ENCODE peak calls at places on chromosomes 6 and 20, in seven cellular contexts. P, X, C, U, S, W and I are unnamed samples.

GRCh38 chr20:19995220-19995863 is 21.8 kb upstream of the NAA20 start:
- DNase-seq in S (peak; percentile 82), X (no peak), P (no peak), W (no peak), U (no peak), C (peak; percentile 76), I (no peak)

GRCh38 chr6:63441266-63441956 is 121.6 kb upstream of the LGSN start:
- DNase-seq in S (peak; percentile 12), X (no peak), W (no peak), C (no peak), P (no peak), U (no peak), I (no peak)

GRCh38 chr6:154463573-154464419 is 46.7 kb downstream of the CNKSR3 start:
- DNase-seq in X (no peak), U (no peak), P (no peak), S (no peak), W (no peak), C (no peak), I (no peak)

GRCh38 chr6:157034433-157035230 is 257.5 kb downstream of the ARID1B start:
- DNase-seq in X (no peak), S (peak; percentile 53), W (no peak), U (no peak), C (peak; percentile 76), P (no peak), I (no peak)

GRCh38 chr6:111602481-111603404 is 2.9 kb downstream of the TRAF3IP2 start:
- DNase-seq in C (peak; percentile 61), W (peak; percentile 68), P (no peak), X (peak; percentile 24), S (peak; percentile 53), U (peak; percentile 71), I (no peak)

GRCh38 chr6:90204327-90204726 is 92.3 kb downstream of the BACH2 start:
- DNase-seq in C (no peak), S (no peak), P (no peak), W (no peak), X (no peak), U (no peak), I (no peak)

GRCh38 chr6:159977242-159978214 is 8.6 kb downstream of the IGF2R start:
- DNase-seq in U (peak; percentile 55), P (no peak), S (peak; percentile 90), C (peak; percentile 84), W (peak; percentile 67), X (peak; percentile 66), I (no peak)

GRCh38 chr6:52391599-52391998 is 28.5 kb upstream of the EFHC1 start:
- DNase-seq in S (no peak), C (no peak), X (no peak), W (no peak), U (no peak), P (no peak), I (no peak)

GRCh38 chr6:170178561-170179477 is 112.1 kb downstream of the DLL1 start:
- DNase-seq in P (peak; percentile 59), S (no peak), C (peak; percentile 93), W (peak; percentile 64), X (peak; percentile 96), U (peak; percentile 49), I (no peak)

GRCh38 chr6:50030777-50031562 is 9.2 kb upstream of the DEFB110 start:
- DNase-seq in W (no peak), X (no peak), S (peak; percentile 24), C (no peak), U (no peak), P (no peak), I (peak; percentile 82)

GRCh38 chr20:37095108-37095608 is 639 bp downstream of the RBL1 start:
- DNase-seq in U (no peak), W (no peak), S (no peak), X (no peak), C (no peak), P (no peak), I (peak; percentile 27)

GRCh38 chr6:111691345-111692225 is 85.9 kb upstream of the TRAF3IP2 start:
- DNase-seq in P (no peak), C (peak; percentile 49), X (no peak), W (no peak), S (peak; percentile 88), U (no peak), I (peak; percentile 29)

GRCh38 chr20:1566701-1567100 is 9.2 kb upstream of the SIRPD start:
- DNase-seq in X (no peak), U (no peak), P (no peak), S (peak; percentile 0), W (no peak), C (no peak), I (no peak)

GRCh38 chr6:44000164-44000842 is 126.9 kb downstream of the MRPL14 start:
- DNase-seq in C (no peak), X (peak; percentile 43), P (peak; percentile 87), U (no peak), W (no peak), S (no peak), I (no peak)

GRCh38 chr6:119647309-119647708 is 297.7 kb upstream of the MAN1A1 start:
- DNase-seq in S (no peak), C (peak; percentile 40), X (no peak), P (no peak), W (no peak), U (no peak), I (no peak)

GRCh38 chr6:48889429-48889828 is 573.6 kb downstream of the MMUT start:
- DNase-seq in U (no peak), S (no peak), X (no peak), P (no peak), W (no peak), C (no peak), I (no peak)

GRCh38 chr6:13760307-13760706 is 48.7 kb upstream of the RANBP9 start:
- DNase-seq in C (no peak), P (no peak), U (no peak), W (no peak), S (no peak), X (no peak), I (no peak)

GRCh38 chr20:7841291-7841966 is 98.8 kb downstream of the HAO1 start:
- DNase-seq in P (no peak), X (no peak), C (peak; percentile 52), W (peak; percentile 29), U (peak; percentile 23), S (no peak), I (no peak)

GRCh38 chr6:150632785-150633465 is 33.2 kb downstream of the PLEKHG1 start:
- DNase-seq in W (no peak), P (no peak), C (no peak), U (no peak), S (no peak), X (no peak), I (no peak)

GRCh38 chr6:155024628-155025027 is 29.5 kb downstream of the TIAM2 start:
- DNase-seq in W (no peak), C (no peak), X (no peak), P (no peak), S (no peak), U (no peak), I (no peak)

GRCh38 chr6:83708970-83709747 is at the start of gene SNAP91:
- DNase-seq in U (peak; percentile 23), W (peak; percentile 15), X (peak; percentile 30), S (peak; percentile 12), P (peak; percentile 47), C (peak; percentile 22), I (peak; percentile 92)

GRCh38 chr6:132060591-132060990 is 109.4 kb upstream of the CCN2 start:
- DNase-seq in C (peak; percentile 50), S (peak; percentile 11), W (no peak), U (no peak), P (no peak), X (no peak), I (no peak)

GRCh38 chr6:148251891-148252290 is 90.7 kb upstream of the SASH1 start:
- DNase-seq in W (no peak), P (no peak), C (peak; percentile 13), U (no peak), S (no peak), X (no peak), I (no peak)

DNA sequence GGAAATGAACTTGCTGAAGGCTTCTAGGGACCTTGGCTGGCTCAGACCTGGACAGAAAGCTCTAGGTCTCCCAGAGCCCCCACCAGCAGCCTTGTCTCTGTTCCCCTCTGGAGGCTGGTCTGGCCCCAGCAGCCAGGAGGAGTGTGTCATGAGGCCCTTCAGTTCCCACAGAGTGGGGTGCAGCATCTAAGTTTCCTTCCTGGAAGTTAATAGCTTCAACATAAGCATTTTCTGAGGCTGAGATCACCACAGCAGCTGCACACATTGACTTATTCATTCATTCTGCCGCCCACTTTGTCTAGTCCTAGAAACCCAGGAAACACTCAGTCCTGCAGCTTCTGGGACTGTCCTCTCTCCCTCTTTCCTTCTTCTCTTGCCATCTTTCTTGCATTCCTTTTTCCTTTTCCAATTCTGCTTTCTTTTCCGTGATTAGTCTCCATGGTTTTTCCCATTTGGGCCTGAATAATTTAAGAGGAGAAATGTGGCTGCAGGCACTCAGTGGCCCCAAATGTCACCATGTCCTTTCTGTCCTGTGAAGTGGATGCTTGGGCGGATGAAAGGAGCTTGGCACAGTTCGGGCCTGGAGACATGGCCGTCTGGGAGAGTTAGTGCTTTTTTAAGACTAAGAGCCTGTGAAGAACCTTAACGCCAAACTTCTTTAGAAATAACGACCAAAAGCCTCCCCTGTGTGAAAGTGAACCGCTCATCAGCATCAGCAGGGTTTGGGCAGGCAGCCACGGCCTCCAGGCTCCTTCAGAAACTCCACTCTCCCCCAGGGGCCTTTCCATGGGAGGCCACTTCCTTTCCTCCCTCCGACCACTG is 31.0 kb upstream of the PCMTD2 start:
- DNase-seq in X (peak; percentile 14), U (no peak), P (no peak), S (peak; percentile 95), C (peak; percentile 71), W (no peak), I (no peak)
- H3K27me3 ChIP-seq in X (no peaks in the 10 kb centered on the region), U (no peaks in the 10 kb centered on the region), P (no peaks in the 10 kb centered on the region), S (peaks cover 15% of the 10 kb centered on the region), C (no peaks in the 10 kb centered on the region), W (no peaks in the 10 kb centered on the region), I (no peaks in the 10 kb centered on the region)

GRCh38 chr6:35392111-35392702 is 49.8 kb downstream of the PPARD start:
- DNase-seq in X (peak; percentile 87), S (no peak), P (peak; percentile 84), W (peak; percentile 21), U (no peak), C (no peak), I (no peak)
- H3K4me3 ChIP-seq in X (no peak overlapping the region), S (no peak overlapping the region), P (no peak overlapping the region), W (no peak overlapping the region), U (no peak overlapping the region), C (no peak overlapping the region), I (no peak overlapping the region)

GRCh38 chr20:44392776-44393607 is 37.5 kb downstream of the HNF4A start:
- DNase-seq in W (no peak), C (no peak), P (no peak), U (no peak), S (no peak), X (peak; percentile 19), I (no peak)

GRCh38 chr20:44389871-44390270 is 34.4 kb downstream of the HNF4A start:
- DNase-seq in W (no peak), P (no peak), C (no peak), X (no peak), S (no peak), U (no peak), I (no peak)

GRCh38 chr20:44388466-44389023 is 33.0 kb downstream of the HNF4A start:
- DNase-seq in S (peak; percentile 64), U (peak; percentile 67), P (peak; percentile 77), C (peak; percentile 78), W (peak; percentile 73), X (peak; percentile 49), I (peak; percentile 81)

GRCh38 chr20:44392088-44392775 is 36.7 kb downstream of the HNF4A start:
- DNase-seq in U (no peak), W (no peak), S (no peak), P (no peak), C (no peak), X (no peak), I (no peak)

GRCh38 chr20:44390280-44390679 is 34.8 kb downstream of the HNF4A start:
- DNase-seq in X (no peak), C (no peak), S (no peak), P (no peak), U (no peak), W (no peak), I (no peak)
- H3K27me3 ChIP-seq in X (no peaks in the 10 kb centered on the region), C (no peaks in the 10 kb centered on the region), S (peaks cover 59% of the 10 kb centered on the region), P (peaks cover 13% of the 10 kb centered on the region), U (peaks cover 41% of the 10 kb centered on the region), W (no peaks in the 10 kb centered on the region), I (no peaks in the 10 kb centered on the region)

GRCh38 chr6:12103158-12103557 is 91.0 kb downstream of the HIVEP1 start:
- DNase-seq in S (no peak), P (no peak), C (peak; percentile 8), U (no peak), W (no peak), X (no peak), I (no peak)
- H3K4me3 ChIP-seq in S (no peak overlapping the region), P (no peak overlapping the region), C (no peak overlapping the region), U (no peak overlapping the region), W (no peak overlapping the region), X (no peak overlapping the region), I (no peak overlapping the region)